ENCODE peak calls at places on chromosomes 6 and 20, in six cellular contexts. C is body of pancreas, B is OCI-LY7, K is stomach, D is cardiac muscle cell, H is heart right ventricle. V is an unnamed sample. For H3K4me1, the result is how much of the 10 kb centered on the place peaks cover.

GRCh38 chr6:53795702-53796450 is 1.1 kb downstream of the LRRC1 start:
- DNase-seq in D (peak), C (peak), H (peak), K (peak), B (peak), V (peak)

GRCh38 chr6:106473807-106474206 is 113.3 kb downstream of the CRYBG1 start:
- DNase-seq in B (no peak), K (no peak), D (no peak), C (no peak), H (no peak), V (no peak)

GRCh38 chr6:64280569-64280968 is 645.0 kb downstream of the PHF3 start:
- DNase-seq in K (no peak), B (no peak), H (no peak), C (peak), D (peak), V (peak)

GRCh38 chr6:28953039-28953872 is 29.5 kb upstream of the TRIM27 start:
- DNase-seq in C (peak), B (peak), K (no peak), H (no peak), D (peak), V (peak)

GRCh38 chr20:58483470-58483869 is 31.7 kb downstream of the APCDD1L start:
- DNase-seq in K (no peak), C (no peak), D (no peak), H (no peak), B (no peak), V (no peak)

GRCh38 chr20:25083773-25084615 is 2.1 kb upstream of the VSX1 start:
- DNase-seq in K (peak), B (no peak), D (no peak), C (no peak), H (no peak), V (peak)

GRCh38 chr20:48659888-48660287 is 167.9 kb downstream of the PREX1 start:
- DNase-seq in K (peak), H (no peak), C (peak), D (no peak), B (no peak), V (no peak)

GRCh38 chr6:21588812-21589811 is 4.4 kb upstream of the SOX4 start:
- DNase-seq in B (peak), D (peak), H (peak), C (peak), K (peak), V (peak)

GRCh38 chr6:27183082-27183832 is 64.2 kb upstream of the PRSS16 start:
- DNase-seq in K (no peak), B (no peak), C (no peak), H (no peak), D (no peak), V (no peak)

GRCh38 chr6:151847064-151847463 is 39.6 kb downstream of the ESR1 start:
- DNase-seq in H (no peak), B (peak), K (no peak), D (peak), C (no peak), V (peak)

GRCh38 chr6:56176741-56177140 is 70.6 kb downstream of the COL21A1 start:
- DNase-seq in H (no peak), C (no peak), K (no peak), D (no peak), B (no peak), V (no peak)

GRCh38 chr6:118748311-118749062 is 97.1 kb upstream of the CEP85L start:
- DNase-seq in B (no peak), C (peak), D (no peak), H (peak), K (no peak), V (no peak)

GRCh38 chr6:111011360-111012142 is 29.7 kb downstream of the RPF2 start:
- DNase-seq in H (no peak), D (peak), K (no peak), C (no peak), B (peak), V (peak)

GRCh38 chr6:9140181-9140580 is 704.8 kb upstream of the SLC35B3 start:
- DNase-seq in B (no peak), C (peak), D (no peak), K (peak), H (no peak), V (no peak)

GRCh38 chr6:150377211-150377781 is 8.5 kb downstream of the IYD start:
- DNase-seq in C (peak), K (no peak), H (no peak), B (no peak), D (peak), V (no peak)

GRCh38 chr20:17616480-17617211 is 46.8 kb downstream of the DSTN start:
- DNase-seq in D (no peak), B (no peak), K (peak), H (no peak), C (no peak), V (no peak)

GRCh38 chr20:646107-646867 is 6.7 kb downstream of the SRXN1 start:
- DNase-seq in D (no peak), K (no peak), H (no peak), B (no peak), C (no peak), V (no peak)

GRCh38 chr20:25398363-25399037 is 7.9 kb upstream of the ABHD12 start:
- DNase-seq in C (no peak), B (no peak), K (no peak), H (no peak), D (no peak), V (no peak)

GRCh38 chr6:18507018-18507415 is 119.9 kb downstream of the RNF144B start:
- DNase-seq in K (no peak), C (no peak), D (no peak), H (no peak), B (peak), V (no peak)

GRCh38 chr6:159899994-159900745 is 9.4 kb downstream of the MAS1 start:
- DNase-seq in C (no peak), K (no peak), D (no peak), H (no peak), B (no peak), V (no peak)

GRCh38 chr6:144515761-144516160 is 230.6 kb downstream of the UTRN start:
- DNase-seq in D (no peak), B (no peak), K (no peak), C (no peak), H (no peak), V (no peak)

GRCh38 chr20:59032713-59033059 is 551 bp upstream of the ATP5F1E start:
- DNase-seq in H (no peak), B (no peak), K (no peak), C (peak), D (no peak), V (peak)

GRCh38 chr6:593139-593906 is 63.6 kb downstream of the HUS1B start:
- DNase-seq in C (peak), K (peak), B (peak), H (no peak), D (peak), V (peak)

GRCh38 chr6:115720900-115721299 is 339.8 kb downstream of the FRK start:
- DNase-seq in H (no peak), D (no peak), B (no peak), C (no peak), K (no peak), V (peak)

GRCh38 chr20:35447082-35447789 is 8.2 kb upstream of the CEP250 start:
- DNase-seq in B (peak), H (peak), C (peak), K (peak), D (peak), V (peak)

GRCh38 chr20:50913976-50914375 is 17.3 kb downstream of the ADNP start:
- DNase-seq in K (no peak), C (no peak), H (no peak), D (no peak), B (no peak), V (no peak)

GRCh38 chr6:170266061-170266825 is 24.6 kb downstream of the DLL1 start:
- DNase-seq in B (no peak), H (no peak), K (no peak), C (peak), D (no peak), V (no peak)

GRCh38 chr6:4010682-4011081 is 68.3 kb downstream of the FAM217A start:
- DNase-seq in K (no peak), H (no peak), C (no peak), B (peak), D (no peak), V (no peak)

GRCh38 chr6:149545258-149545753 is 537 bp downstream of the PPIL4 start:
- DNase-seq in B (peak), K (peak), H (peak), D (peak), C (peak), V (peak)

GRCh38 chr6:148166339-148166949 is 176.2 kb upstream of the SASH1 start:
- DNase-seq in K (no peak), B (peak), H (no peak), D (peak), C (no peak), V (peak)

GRCh38 chr20:12554416-12554815 is 454.4 kb upstream of the SPTLC3 start:
- DNase-seq in B (no peak), H (no peak), C (no peak), D (no peak), K (no peak), V (no peak)

GRCh38 chr6:15329154-15329781 is 83.4 kb downstream of the JARID2 start:
- DNase-seq in C (no peak), H (no peak), B (no peak), K (no peak), D (no peak), V (no peak)
- H3K4me1 ChIP-seq in C (under half), H (half or more), B (half or more), K (half or more), D (under half), V (under half)

GRCh38 chr6:68635412-68635705 is 277 bp downstream of the ADGRB3 start:
- DNase-seq in K (no peak), C (no peak), B (no peak), H (no peak), D (no peak), V (no peak)
- H3K4me1 ChIP-seq in K (under half), C (under half), B (under half), H (under half), D (under half), V (under half)

GRCh38 chr20:19995220-19995863 is 21.8 kb upstream of the NAA20 start:
- DNase-seq in D (peak), B (peak), C (peak), K (no peak), H (no peak), V (peak)

GRCh38 chr20:19990911-19991707 is 26.1 kb upstream of the NAA20 start:
- DNase-seq in K (no peak), D (no peak), B (no peak), H (no peak), C (no peak), V (no peak)

GRCh38 chr20:19993937-19994667 is 23.1 kb upstream of the NAA20 start:
- DNase-seq in B (no peak), D (no peak), K (no peak), C (no peak), H (peak), V (no peak)

GRCh38 chr20:19991826-19992225 is 25.3 kb upstream of the NAA20 start:
- DNase-seq in K (no peak), H (no peak), C (no peak), B (no peak), D (peak), V (no peak)

GRCh38 chr20:19992996-19993908 is 23.9 kb upstream of the NAA20 start:
- DNase-seq in D (no peak), K (no peak), C (peak), B (no peak), H (no peak), V (peak)
- H3K4me1 ChIP-seq in D (under half), K (half or more), C (under half), B (under half), H (half or more), V (under half)

GRCh38 chr20:46311719-46312074 is 3.4 kb upstream of the CDH22 start:
- DNase-seq in B (no peak), K (no peak), D (no peak), C (no peak), H (no peak), V (no peak)
- H3K4me1 ChIP-seq in B (under half), K (under half), D (under half), C (under half), H (under half), V (under half)

GRCh38 chr6:35725081-35725708 is 11.6 kb upstream of the ARMC12 start:
- DNase-seq in B (no peak), D (no peak), C (no peak), K (no peak), H (no peak), V (no peak)

GRCh38 chr6:35723587-35723986 is 13.2 kb upstream of the ARMC12 start:
- DNase-seq in B (no peak), K (no peak), D (no peak), H (no peak), C (no peak), V (no peak)

GRCh38 chr6:35725721-35726438 is 11.0 kb upstream of the ARMC12 start:
- DNase-seq in B (peak), C (peak), D (no peak), K (peak), H (peak), V (peak)

GRCh38 chr6:35724059-35724458 is 12.8 kb upstream of the ARMC12 start:
- DNase-seq in D (no peak), K (no peak), C (peak), H (no peak), B (no peak), V (no peak)

DNA sequence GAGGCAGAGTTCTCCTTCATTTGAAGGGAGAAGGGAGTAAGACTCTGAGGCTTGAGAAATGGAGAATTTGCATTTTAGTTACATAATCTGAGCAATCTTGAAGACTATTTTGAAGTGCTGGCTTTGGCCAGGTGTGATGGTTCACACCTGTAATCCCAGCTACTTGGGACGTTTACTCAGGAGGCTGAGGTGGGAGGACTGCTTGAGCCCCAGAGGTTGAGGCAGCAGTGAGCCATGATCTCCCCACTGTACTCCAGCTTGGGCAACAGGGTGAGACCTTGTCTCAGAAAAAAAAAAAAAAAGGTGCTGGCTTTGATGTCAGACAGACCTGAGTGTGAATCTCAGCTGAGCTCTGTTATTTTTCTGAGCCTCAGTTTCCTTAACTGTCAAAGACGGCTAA is 12.4 kb upstream of the ARMC12 start:
- DNase-seq in D (no peak), K (no peak), B (no peak), C (peak), H (no peak), V (no peak)
- H3K4me1 ChIP-seq in D (half or more), K (half or more), B (half or more), C (half or more), H (half or more), V (half or more)

DNA sequence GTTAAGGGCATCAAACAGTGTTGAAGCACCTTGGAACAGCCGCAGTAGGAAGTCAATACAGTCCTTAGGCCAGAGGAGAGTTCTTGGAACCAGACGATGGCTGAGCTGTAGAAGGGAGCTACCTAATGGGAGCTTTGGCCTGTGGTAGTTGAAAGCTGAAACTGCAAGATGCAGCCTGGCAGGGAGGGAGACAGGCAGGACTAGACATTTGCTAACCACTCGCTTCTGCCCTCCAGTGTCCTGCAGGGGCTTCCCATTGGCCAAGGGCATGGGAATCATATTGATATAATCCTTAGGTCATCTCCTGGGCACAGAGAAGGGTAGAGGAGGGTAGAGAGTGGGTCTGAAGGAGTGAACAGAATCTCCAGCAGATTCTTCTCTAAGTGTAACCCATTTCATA is 60.4 kb downstream of the TPD52L1 start:
- DNase-seq in K (no peak), H (no peak), B (no peak), D (no peak), C (no peak), V (no peak)
- H3K4me1 ChIP-seq in K (under half), H (under half), B (under half), D (under half), C (under half), V (under half)

GRCh38 chr20:40893610-40894242 is 134.9 kb upstream of the TOP1 start:
- DNase-seq in C (no peak), H (no peak), D (no peak), B (no peak), K (no peak), V (no peak)
- H3K4me1 ChIP-seq in C (under half), H (under half), D (under half), B (half or more), K (under half), V (under half)

V was measured in hepatocyte.